ENCODE peak calls at places on chromosomes 12 and 14, in ten cellular contexts. U, I, R, M, H, X, A, Q, W and G are unnamed samples.
A peak's percentile ranks its signal among the peaks of the same experiment; 100 is the strongest.

GRCh38 chr14:32763673-32764072 is 175.0 kb upstream of the NPAS3 start:
- DNase-seq in W (no peak), A (no peak), R (no peak), X (no peak), M (no peak), I (no peak), Q (no peak), H (no peak), U (no peak), G (no peak)

GRCh38 chr14:36070056-36071043 is 106.2 kb downstream of the PTCSC3 start:
- DNase-seq in I (peak; percentile 47), A (peak; percentile 85), M (peak; percentile 36), X (no peak), R (peak; percentile 51), Q (peak; percentile 61), H (peak; percentile 54), U (peak; percentile 66), W (peak; percentile 57), G (peak; percentile 85)

GRCh38 chr14:101705733-101706508 is 55.6 kb upstream of the PPP2R5C start:
- DNase-seq in A (peak; percentile 34), R (peak; percentile 10), W (no peak), X (no peak), H (peak; percentile 61), Q (no peak), I (no peak), M (peak; percentile 40), U (peak; percentile 34), G (peak; percentile 76)

GRCh38 chr14:72892879-72893635 is 844 bp downstream of the DPF3 start:
- DNase-seq in R (no peak), W (peak; percentile 10), H (no peak), A (peak; percentile 67), X (no peak), I (peak; percentile 52), Q (peak; percentile 37), M (peak; percentile 15), U (no peak), G (peak; percentile 26)

GRCh38 chr14:95407342-95407741 is 87.6 kb upstream of the CLMN start:
- DNase-seq in M (no peak), X (no peak), H (no peak), R (no peak), A (no peak), U (no peak), I (no peak), W (no peak), Q (no peak), G (no peak)

GRCh38 chr12:133215724-133216123 is 20.0 kb downstream of the ANHX start:
- DNase-seq in X (no peak), I (no peak), R (no peak), W (no peak), U (no peak), M (no peak), Q (no peak), A (no peak), H (no peak), G (no peak)

GRCh38 chr14:97462081-97462480 is 664.9 kb downstream of the VRK1 start:
- DNase-seq in X (no peak), M (no peak), H (no peak), U (no peak), Q (no peak), I (no peak), A (no peak), W (no peak), R (no peak), G (no peak)

GRCh38 chr14:42628591-42628990 is 1021.9 kb downstream of the LRFN5 start:
- DNase-seq in I (no peak), R (no peak), M (peak; percentile 9), U (no peak), A (no peak), Q (no peak), X (no peak), H (no peak), W (no peak), G (no peak)

GRCh38 chr12:121894633-121895032 is 6.0 kb downstream of the PSMD9 start:
- DNase-seq in A (peak; percentile 45), U (peak; percentile 47), M (no peak), I (peak; percentile 30), W (peak; percentile 72), Q (no peak), H (no peak), X (no peak), R (peak; percentile 41), G (peak; percentile 62)

GRCh38 chr14:92938890-92939671 is 16.1 kb downstream of the CHGA start:
- DNase-seq in A (no peak), U (no peak), R (no peak), H (no peak), M (no peak), X (no peak), I (no peak), Q (no peak), W (no peak), G (no peak)

GRCh38 chr12:75960086-75960910 is 71.3 kb downstream of the PHLDA1 start:
- DNase-seq in M (peak; percentile 97), I (no peak), R (no peak), U (no peak), W (peak; percentile 93), Q (no peak), X (no peak), H (peak; percentile 83), A (no peak), G (peak; percentile 77)

GRCh38 chr12:130850418-130851021 is 11.5 kb upstream of the STX2 start:
- DNase-seq in R (no peak), Q (no peak), I (no peak), H (no peak), A (no peak), U (no peak), M (no peak), X (no peak), W (no peak), G (no peak)

GRCh38 chr12:59904874-59905521 is 309.2 kb downstream of the SLC16A7 start:
- DNase-seq in M (no peak), R (peak; percentile 79), U (peak; percentile 30), Q (no peak), W (no peak), A (peak; percentile 90), X (no peak), H (no peak), I (no peak), G (no peak)

GRCh38 chr14:53035796-53036195 is 84.9 kb upstream of the FERMT2 start:
- DNase-seq in A (peak; percentile 60), U (peak; percentile 53), X (no peak), M (no peak), R (peak; percentile 17), Q (no peak), W (no peak), H (no peak), I (peak; percentile 20), G (no peak)

GRCh38 chr12:30399859-30400258 is 295.8 kb downstream of the IPO8 start:
- DNase-seq in X (no peak), M (no peak), W (no peak), H (no peak), U (no peak), A (no peak), R (no peak), I (no peak), Q (no peak), G (no peak)

GRCh38 chr12:30400349-30400748 is 295.3 kb downstream of the IPO8 start:
- DNase-seq in A (no peak), Q (no peak), H (no peak), I (no peak), X (no peak), R (no peak), U (no peak), W (no peak), M (no peak), G (no peak)

GRCh38 chr12:30391766-30392366 is 303.8 kb downstream of the IPO8 start:
- DNase-seq in I (no peak), A (no peak), Q (no peak), U (no peak), W (no peak), X (no peak), M (no peak), R (no peak), H (no peak), G (no peak)

GRCh38 chr12:30396576-30396975 is 299.1 kb downstream of the IPO8 start:
- DNase-seq in H (no peak), A (no peak), M (no peak), Q (no peak), U (no peak), W (no peak), I (no peak), R (no peak), X (no peak), G (no peak)

GRCh38 chr12:30395190-30395589 is 300.5 kb downstream of the IPO8 start:
- DNase-seq in Q (no peak), R (no peak), W (no peak), U (no peak), M (no peak), I (no peak), A (no peak), X (no peak), H (no peak), G (no peak)
- H3K9me3 ChIP-seq in Q (no peaks in the 10 kb centered on the region), R (peaks cover 10% of the 10 kb centered on the region), W (peaks cover 8% of the 10 kb centered on the region), U (no peaks in the 10 kb centered on the region), M (no peaks in the 10 kb centered on the region), I (no peaks in the 10 kb centered on the region), A (no peaks in the 10 kb centered on the region), X (no peaks in the 10 kb centered on the region), H (peaks cover 13% of the 10 kb centered on the region), G (no peaks in the 10 kb centered on the region)

DNA sequence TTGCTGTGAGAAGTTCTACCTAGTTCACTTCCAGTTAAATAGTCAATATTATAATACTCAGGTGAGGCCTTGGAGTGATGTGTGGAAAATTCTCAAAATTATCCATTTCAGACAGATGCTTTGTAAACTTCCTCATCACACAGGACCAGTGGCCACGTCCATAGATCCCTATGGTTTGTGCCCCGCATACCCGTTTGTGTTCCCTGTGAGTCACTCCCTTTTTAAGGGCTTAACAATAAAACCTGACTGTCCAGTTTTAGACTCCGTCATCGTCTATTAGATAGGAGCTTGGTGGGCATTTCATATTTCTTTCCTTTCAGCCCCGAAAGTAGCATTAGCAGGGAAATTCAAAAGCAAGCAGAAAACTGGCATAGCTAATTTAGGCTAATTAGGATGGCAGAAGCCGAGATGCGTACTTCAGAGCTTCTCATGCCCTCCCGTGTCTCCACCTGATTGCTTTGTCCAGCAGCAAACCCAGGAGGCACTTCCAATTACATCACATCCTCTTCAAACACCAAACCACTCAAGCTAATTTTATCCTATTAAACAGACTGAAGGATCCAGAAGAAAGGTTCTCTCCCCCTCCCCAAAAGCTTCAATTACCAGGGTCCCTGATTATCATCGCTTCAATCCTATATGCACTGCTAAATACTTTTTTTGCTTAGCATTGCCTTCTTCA is 186.6 kb upstream of the OTX2 start:
- DNase-seq in Q (no peak), A (no peak), U (no peak), I (no peak), H (peak; percentile 93), R (no peak), M (no peak), W (no peak), X (no peak), G (peak; percentile 5)
- H3K27ac ChIP-seq in Q (no peak overlapping the region), A (no peak overlapping the region), U (no peak overlapping the region), I (no peak overlapping the region), H (peak overlapping the region; percentile 86), R (no peak overlapping the region), M (no peak overlapping the region), W (no peak overlapping the region), X (no peak overlapping the region), G (no peak overlapping the region)

GRCh38 chr12:79959484-79959883 is 24.6 kb upstream of the PPP1R12A start:
- DNase-seq in Q (no peak), W (no peak), H (no peak), R (no peak), M (no peak), U (no peak), X (no peak), I (no peak), A (no peak), G (no peak)
- H2AFZ ChIP-seq in Q (no peak overlapping the region), W (no peak overlapping the region), H (no peak overlapping the region), R (no peak overlapping the region), M (no peak overlapping the region), U (no peak overlapping the region), X (no peak overlapping the region), I (no peak overlapping the region), A (no peak overlapping the region), G (no peak overlapping the region)

GRCh38 chr12:21330682-21331253 is 3.9 kb downstream of the SLCO1A2 start:
- DNase-seq in U (peak; percentile 18), Q (no peak), I (no peak), A (no peak), M (no peak), W (peak; percentile 48), R (peak; percentile 2), X (no peak), H (no peak), G (no peak)
- H3K9me3 ChIP-seq in U (no peaks in the 10 kb centered on the region), Q (no peaks in the 10 kb centered on the region), I (no peaks in the 10 kb centered on the region), A (no peaks in the 10 kb centered on the region), M (no peaks in the 10 kb centered on the region), W (peaks cover 18% of the 10 kb centered on the region), R (no peaks in the 10 kb centered on the region), X (no peaks in the 10 kb centered on the region), H (peaks cover 7% of the 10 kb centered on the region), G (no peaks in the 10 kb centered on the region)